ENCODE peak calls at places on chromosomes 4 and X, in six cellular contexts. B is fibroblast of the aortic adventitia, T is A549, W is endodermal cell, X is fibroblast of lung, Z is PC-3. E is an unnamed sample.

GRCh38 chrX:9677098-9677739 is 88.4 kb downstream of the GPR143 start:
- DNase-seq in B (peak), T (no peak), W (no peak), X (peak), Z (peak), E (peak)

GRCh38 chrX:85836868-85837267 is 210.5 kb downstream of the CHM start:
- DNase-seq in B (peak), T (no peak), W (no peak), X (peak), Z (peak), E (peak)

GRCh38 chrX:77275392-77275791 is 171.8 kb upstream of the FGF16 start:
- DNase-seq in B (no peak), T (no peak), W (no peak), X (no peak), Z (no peak), E (no peak)

GRCh38 chrX:16002185-16002584 is 121.2 kb upstream of the GRPR start:
- DNase-seq in B (peak), T (no peak), W (no peak), X (no peak), Z (peak), E (no peak)

GRCh38 chr4:112031712-112032328 is 113.4 kb upstream of the FAM241A start:
- DNase-seq in B (peak), T (peak), W (peak), X (peak), Z (peak), E (peak)

GRCh38 chr4:124633285-124633941 is 79.1 kb downstream of the ANKRD50 start:
- DNase-seq in B (no peak), T (no peak), W (no peak), X (no peak), Z (no peak), E (peak)

GRCh38 chr4:172631832-172632231 is 536.8 kb upstream of the GALNT7 start:
- DNase-seq in B (no peak), T (no peak), W (no peak), X (no peak), Z (no peak), E (no peak)

GRCh38 chrX:44042124-44042523 is 68.9 kb upstream of the NDP start:
- DNase-seq in B (no peak), T (no peak), W (no peak), X (peak), Z (no peak), E (peak)

GRCh38 chrX:40209951-40210617 is 112.3 kb upstream of the BCOR start:
- DNase-seq in B (peak), T (no peak), W (no peak), X (no peak), Z (peak), E (peak)

GRCh38 chr4:25013756-25014737 is 16.7 kb downstream of the LGI2 start:
- DNase-seq in B (no peak), T (no peak), W (no peak), X (peak), Z (no peak), E (no peak)

GRCh38 chr4:42906906-42907774 is 14.6 kb downstream of the GRXCR1 start:
- DNase-seq in B (no peak), T (no peak), W (no peak), X (no peak), Z (peak), E (no peak)

GRCh38 chr4:155780773-155781172 is 22.0 kb downstream of the GUCY1B1 start:
- DNase-seq in B (no peak), T (no peak), W (no peak), X (peak), Z (peak), E (peak)

GRCh38 chrX:56268888-56269287 is 36.7 kb downstream of the KLF8 start:
- DNase-seq in B (no peak), T (no peak), W (no peak), X (no peak), Z (no peak), E (no peak)

DNA sequence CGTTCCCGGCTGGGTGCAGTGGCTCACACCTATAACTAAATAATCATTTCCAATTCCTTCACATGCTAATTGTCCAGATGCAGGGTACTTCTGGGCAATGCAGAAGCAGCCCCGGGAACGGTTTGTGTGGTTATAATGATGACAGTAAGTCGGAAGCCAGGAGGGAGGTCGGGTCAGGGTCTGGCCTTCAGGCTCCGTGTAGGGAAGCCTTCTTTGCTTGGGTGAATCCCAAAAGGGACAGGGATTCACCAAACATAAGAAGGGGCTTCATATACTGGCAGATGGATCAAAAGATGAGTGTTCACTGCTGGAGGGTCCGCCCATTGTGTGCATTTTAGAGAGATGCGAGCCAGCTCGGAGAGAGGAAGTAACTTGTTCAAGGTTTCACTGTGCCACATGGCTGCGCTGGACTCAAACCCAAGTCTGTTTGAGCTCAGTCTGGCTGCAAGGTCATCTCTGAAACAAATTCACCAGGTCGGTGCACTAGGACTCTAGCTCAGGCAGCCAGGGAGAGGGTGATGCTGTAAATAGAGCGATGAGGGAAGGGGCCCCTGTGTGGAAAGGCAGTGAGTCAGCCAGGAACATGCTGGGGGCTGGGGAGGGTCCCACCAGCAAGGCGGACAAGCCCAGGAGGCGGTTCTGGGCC is 4.8 kb upstream of the KIAA0232 start:
- DNase-seq in B (no peak), T (no peak), W (no peak), X (no peak), Z (no peak), E (no peak)
- TF ChIP-seq CTCF in B (no peak), T (no peak), W (no peak), X (no peak), Z (no peak), E (no peak)

GRCh38 chr4:17760602-17761001 is 20.8 kb downstream of the FAM184B start:
- DNase-seq in B (no peak), T (no peak), W (no peak), X (no peak), Z (no peak), E (no peak)
- TF ChIP-seq CTCF in B (no peak), T (no peak), W (no peak), X (no peak), Z (no peak), E (no peak)

GRCh38 chr4:158176776-158177175 is 4.0 kb upstream of the GASK1B start:
- DNase-seq in B (no peak), T (no peak), W (no peak), X (no peak), Z (peak), E (no peak)

GRCh38 chr4:158181906-158182305 is 9.1 kb upstream of the GASK1B start:
- DNase-seq in B (no peak), T (no peak), W (no peak), X (no peak), Z (no peak), E (no peak)

GRCh38 chr4:158186815-158187214 is 14.0 kb upstream of the GASK1B start:
- DNase-seq in B (no peak), T (no peak), W (no peak), X (no peak), Z (no peak), E (no peak)

GRCh38 chr4:158179465-158179864 is 6.6 kb upstream of the GASK1B start:
- DNase-seq in B (no peak), T (no peak), W (no peak), X (no peak), Z (no peak), E (no peak)

DNA sequence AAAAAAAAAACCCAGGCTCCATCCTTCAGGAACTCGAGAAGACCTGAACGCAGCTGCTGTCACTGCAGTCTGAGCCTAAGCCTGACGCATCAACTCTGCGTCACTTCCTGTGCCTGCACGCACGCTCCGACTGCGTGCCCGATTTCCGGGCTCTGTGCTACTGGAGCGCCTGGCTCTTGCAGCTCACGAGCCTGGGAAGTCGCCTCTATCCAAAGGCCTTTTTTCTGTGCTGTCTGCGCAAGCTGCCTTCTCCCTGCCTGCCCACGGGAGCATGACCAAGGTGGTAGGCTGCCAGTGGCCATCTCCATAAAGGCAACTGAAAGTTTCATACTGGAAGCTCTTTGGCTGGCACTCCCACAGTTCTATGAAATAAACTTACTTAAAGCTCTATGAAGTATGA is 9.9 kb upstream of the GASK1B start:
- DNase-seq in B (no peak), T (no peak), W (no peak), X (no peak), Z (no peak), E (no peak)
- TF ChIP-seq CTCF in B (no peak), T (no peak), W (no peak), X (no peak), Z (no peak), E (no peak)

DNA sequence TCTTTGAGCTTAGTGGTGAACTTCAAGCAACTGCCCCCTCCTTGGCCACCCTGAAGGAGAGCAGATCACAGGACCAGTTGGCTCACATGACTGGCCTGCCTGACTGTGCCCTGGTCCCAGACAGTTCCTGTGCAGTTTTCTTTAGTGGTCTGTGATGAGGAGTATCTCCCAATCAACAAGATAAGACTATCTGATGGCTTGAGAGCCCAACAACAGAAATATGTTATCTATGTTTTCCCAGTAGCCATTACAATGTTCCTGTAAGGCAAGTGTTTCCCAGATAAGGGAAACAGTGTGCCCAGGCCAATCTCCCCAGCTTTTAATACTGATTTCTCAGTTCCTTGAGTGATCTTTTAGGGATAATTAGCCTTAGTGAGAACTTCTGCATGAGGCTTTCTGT is 14.2 kb upstream of the TIMM8A start:
- DNase-seq in B (no peak), T (no peak), W (no peak), X (no peak), Z (no peak), E (no peak)
- TF ChIP-seq CTCF in B (no peak), T (no peak), W (no peak), X (no peak), Z (no peak), E (no peak)

GRCh38 chr4:180060159-180060889 is 2182.9 kb upstream of the TENM3 start:
- DNase-seq in B (no peak), T (peak), W (no peak), X (peak), Z (peak), E (peak)
- TF ChIP-seq CTCF in B (no peak), T (peak), W (peak), X (no peak), Z (no peak), E (peak)

DNA sequence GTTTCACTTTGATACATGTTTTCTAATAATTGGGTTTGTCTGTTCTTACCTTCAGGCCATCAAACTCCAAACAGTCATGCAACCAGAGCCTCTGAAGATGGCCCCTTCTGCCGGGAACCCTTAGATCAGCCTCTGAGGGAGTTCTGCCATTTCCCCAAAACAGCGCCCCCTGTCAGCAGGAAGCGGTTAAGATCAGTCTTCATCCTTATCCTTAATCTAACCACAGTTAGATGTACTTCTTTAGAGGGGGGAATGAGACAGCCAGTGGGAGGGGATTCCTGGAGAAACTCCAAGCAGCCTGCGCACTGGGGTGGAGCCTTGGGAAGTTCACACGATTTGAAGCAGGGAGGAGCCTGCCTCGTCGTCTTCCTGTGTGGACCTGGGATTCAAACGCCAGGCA is 185.4 kb downstream of the INPP4B start:
- DNase-seq in B (no peak), T (no peak), W (peak), X (no peak), Z (no peak), E (no peak)
- TF ChIP-seq CTCF in B (no peak), T (no peak), W (peak), X (no peak), Z (no peak), E (no peak)

DNA sequence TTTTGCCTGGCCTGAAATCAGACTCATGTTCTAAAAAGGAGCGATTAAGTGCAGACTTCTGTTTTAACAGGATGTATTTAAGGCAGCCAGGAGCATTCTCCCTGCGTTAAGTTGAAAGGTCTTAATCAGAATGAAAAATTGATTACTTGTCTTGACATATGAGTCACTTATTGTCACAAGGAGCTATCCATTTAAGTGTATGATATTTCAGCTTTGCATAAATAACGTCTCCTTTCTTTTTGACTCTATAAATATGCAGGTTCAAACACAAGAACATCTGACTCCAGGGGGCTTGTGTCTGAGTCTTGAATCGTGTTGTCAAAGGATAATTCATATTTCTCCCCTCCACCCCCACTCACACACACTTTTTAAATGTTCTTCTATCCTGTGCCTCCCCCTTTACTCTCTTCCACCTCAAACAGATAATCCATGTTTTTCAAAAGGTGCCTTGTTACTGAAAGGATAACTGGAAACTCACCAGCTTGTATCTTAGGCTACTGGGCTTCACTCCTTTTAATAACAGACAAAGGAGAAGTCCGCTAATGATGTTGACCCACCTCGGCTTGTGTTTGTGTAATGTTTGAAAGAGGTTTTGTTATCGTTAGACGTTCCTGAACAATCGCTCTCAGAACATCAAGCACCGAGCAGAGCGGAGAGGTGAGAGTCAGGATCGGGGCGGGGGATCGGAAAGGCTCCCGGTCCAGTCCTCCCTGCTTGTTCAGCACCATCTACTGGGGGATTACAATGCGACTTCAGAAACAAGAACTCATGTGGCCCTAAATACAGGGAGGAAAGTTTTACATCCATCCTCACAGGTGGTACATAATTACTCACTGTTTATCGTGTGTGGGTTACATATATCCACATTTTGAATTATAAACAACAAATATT is 107.5 kb upstream of the RPL34 start:
- DNase-seq in B (peak), T (peak), W (peak), X (peak), Z (peak), E (peak)
- TF ChIP-seq CTCF in B (peak), T (no peak), W (peak), X (peak), Z (peak), E (peak)

GRCh38 chr4:23333946-23334878 is 555.6 kb downstream of the PPARGC1A start:
- DNase-seq in B (peak), T (peak), W (peak), X (peak), Z (peak), E (peak)
- TF ChIP-seq CTCF in B (no peak), T (no peak), W (peak), X (no peak), Z (no peak), E (no peak)

GRCh38 chr4:74133786-74134499 is 24.0 kb upstream of the MTHFD2L start:
- DNase-seq in B (peak), T (peak), W (peak), X (peak), Z (peak), E (peak)
- TF ChIP-seq CTCF in B (peak), T (peak), W (peak), X (peak), Z (peak), E (peak)

GRCh38 chr4:81404294-81404693 is 67.4 kb downstream of the RASGEF1B start:
- DNase-seq in B (no peak), T (no peak), W (no peak), X (peak), Z (peak), E (peak)
- TF ChIP-seq CTCF in B (no peak), T (no peak), W (peak), X (peak), Z (peak), E (peak)